ENCODE peak calls at places on chromosomes 7 and 10, in ten cellular contexts. O, D, B, Z, Y, P, F, N, R and Q are unnamed samples.

GRCh38 chr10:86225098-86225782 is 141.4 kb downstream of the GRID1 start:
- DNase-seq in O (peak), D (peak), B (no peak), Z (no peak), Y (no peak), P (no peak), F (no peak), N (no peak), R (no peak), Q (peak)

GRCh38 chr7:23135765-23136164 is 30.2 kb downstream of the KLHL7 start:
- DNase-seq in O (no peak), D (peak), B (no peak), Z (no peak), Y (no peak), P (no peak), F (no peak), N (no peak), R (no peak), Q (no peak)

GRCh38 chr10:1661861-1662260 is 75.5 kb downstream of the ADARB2 start:
- DNase-seq in O (no peak), D (no peak), B (no peak), Z (no peak), Y (no peak), P (no peak), F (no peak), N (no peak), R (peak), Q (no peak)

GRCh38 chr7:44461387-44461786 is 29.1 kb downstream of the NUDCD3 start:
- DNase-seq in O (no peak), D (peak), B (peak), Z (no peak), Y (peak), P (no peak), F (no peak), N (no peak), R (no peak), Q (peak)

GRCh38 chr10:102392306-102392705 is 3.2 kb upstream of the NFKB2 start:
- DNase-seq in O (no peak), D (no peak), B (no peak), Z (no peak), Y (no peak), P (no peak), F (no peak), N (no peak), R (no peak), Q (no peak)

GRCh38 chr7:79823246-79823951 is 311.2 kb upstream of the GNAI1 start:
- DNase-seq in O (no peak), D (peak), B (peak), Z (no peak), Y (no peak), P (no peak), F (no peak), N (no peak), R (no peak), Q (peak)

GRCh38 chr7:69782917-69783684 is 184.8 kb downstream of the AUTS2 start:
- DNase-seq in O (no peak), D (no peak), B (no peak), Z (peak), Y (no peak), P (no peak), F (no peak), N (no peak), R (peak), Q (peak)

GRCh38 chr7:41643616-41644015 is 59.3 kb downstream of the INHBA start:
- DNase-seq in O (no peak), D (no peak), B (no peak), Z (no peak), Y (no peak), P (no peak), F (no peak), N (no peak), R (no peak), Q (no peak)

GRCh38 chr7:17371656-17372524 is 73.4 kb downstream of the AHR start:
- DNase-seq in O (peak), D (peak), B (peak), Z (no peak), Y (no peak), P (no peak), F (no peak), N (no peak), R (no peak), Q (peak)